ENCODE peak calls at places on chromosomes 1 and 21, in seven cellular contexts. U is GM12865; W is caudate nucleus; F is activated naive CD8-positive, alpha-beta T cell treated with anti-CD3 and anti-CD28 coated beads for 36 hours; M is stimulated activated CD4-positive, alpha-beta T cell treated with anti-CD3 and anti-CD28 coated beads, Interleukin-15, amount 100 ng/mL, for 24 hours; Z is NCI-H1694 treated with DMSO at 0.1 percent for 48 hours; S is tibial artery. C is an unnamed sample.

GRCh38 chr1:230091473-230092231 is 24.6 kb downstream of the GALNT2 start:
- DNase-seq in Z (no peak), M (no peak), U (no peak), S (no peak), F (no peak), W (no peak), C (peak; percentile 71)

GRCh38 chr1:40919475-40920011 is 57.4 kb upstream of the CITED4 start:
- DNase-seq in U (no peak), S (no peak), F (no peak), M (no peak), W (peak; percentile 80), Z (no peak), C (no peak)

GRCh38 chr1:241985787-241986186 is 13.1 kb downstream of the MAP1LC3C start:
- DNase-seq in W (no peak), Z (peak; percentile 29), U (peak; percentile 59), F (no peak), M (peak; percentile 21), S (no peak), C (no peak)

GRCh38 chr1:61853545-61853944 is 111.3 kb downstream of the PATJ start:
- DNase-seq in Z (peak; percentile 55), W (no peak), F (no peak), S (no peak), M (no peak), U (no peak), C (no peak)

GRCh38 chr1:225709101-225709500 is 56.2 kb upstream of the ENAH start:
- DNase-seq in F (no peak), M (no peak), Z (no peak), W (no peak), S (no peak), U (no peak), C (no peak)

GRCh38 chr1:193115629-193116227 is 6.1 kb upstream of the CDC73 start:
- DNase-seq in F (no peak), W (no peak), U (no peak), S (peak; percentile 28), Z (no peak), M (no peak), C (no peak)

GRCh38 chr1:60102691-60103090 is 29.1 kb upstream of the C1orf87 start:
- DNase-seq in S (no peak), F (no peak), M (no peak), Z (no peak), W (no peak), U (no peak), C (no peak)

GRCh38 chr21:16794944-16795343 is 717.9 kb upstream of the CXADR start:
- DNase-seq in U (no peak), F (no peak), S (no peak), Z (no peak), M (no peak), W (no peak), C (no peak)

GRCh38 chr1:198024782-198025181 is 107.6 kb downstream of the LHX9 start:
- DNase-seq in W (no peak), F (peak; percentile 8), U (no peak), M (peak; percentile 19), Z (no peak), S (no peak), C (no peak)

GRCh38 chr1:163427336-163427735 is 105.6 kb downstream of the NUF2 start:
- DNase-seq in F (no peak), S (no peak), W (no peak), Z (no peak), U (no peak), M (no peak), C (no peak)

GRCh38 chr1:117803318-117803717 is 126.1 kb downstream of the GDAP2 start:
- DNase-seq in Z (no peak), M (no peak), W (no peak), U (no peak), S (no peak), F (no peak), C (no peak)

GRCh38 chr1:218361298-218362065 is 16.3 kb downstream of the TGFB2 start:
- DNase-seq in U (no peak), W (no peak), F (no peak), S (no peak), M (no peak), Z (peak; percentile 74), C (no peak)

GRCh38 chr1:37493336-37494098 is 19.1 kb downstream of the ZC3H12A start:
- DNase-seq in U (no peak), S (no peak), F (no peak), Z (no peak), M (no peak), W (no peak), C (no peak)

GRCh38 chr1:215835951-215836350 is 268.8 kb downstream of the KCTD3 start:
- DNase-seq in S (no peak), U (no peak), Z (no peak), W (no peak), F (no peak), M (no peak), C (no peak)

GRCh38 chr1:161723459-161724149 is 2.3 kb downstream of the FCRLB start:
- DNase-seq in W (no peak), U (no peak), M (no peak), Z (no peak), S (no peak), F (no peak), C (no peak)

GRCh38 chr1:53574621-53575020 is 115.4 kb downstream of the DMRTB1 start:
- DNase-seq in M (no peak), Z (no peak), S (no peak), W (no peak), F (no peak), U (no peak), C (no peak)

GRCh38 chr21:35617491-35617890 is 442.8 kb downstream of the SETD4 start:
- DNase-seq in M (no peak), S (no peak), U (no peak), W (no peak), Z (no peak), F (no peak), C (no peak)

GRCh38 chr1:115976062-115976899 is at the start of gene SLC22A15:
- DNase-seq in U (peak; percentile 79), F (peak; percentile 36), M (peak; percentile 56), Z (no peak), W (peak; percentile 67), S (peak; percentile 71), C (peak; percentile 64)

GRCh38 chr1:176469450-176469985 is 6.5 kb downstream of the PAPPA2 start:
- DNase-seq in U (no peak), S (no peak), F (no peak), W (no peak), M (no peak), Z (no peak), C (no peak)

GRCh38 chr21:43764576-43765495 is 11.3 kb downstream of the CSTB start:
- DNase-seq in Z (no peak), M (no peak), U (no peak), S (no peak), F (no peak), W (no peak), C (no peak)

GRCh38 chr1:214934035-214934434 is 148.5 kb upstream of the KCNK2 start:
- DNase-seq in Z (no peak), U (no peak), M (no peak), S (no peak), W (no peak), F (no peak), C (no peak)

GRCh38 chr1:185159966-185160365 is 3.0 kb downstream of the SWT1 start:
- DNase-seq in F (no peak), W (no peak), Z (no peak), S (no peak), U (peak; percentile 5), M (no peak), C (no peak)

GRCh38 chr1:157357111-157357510 is 195.2 kb downstream of the FCRL5 start:
- DNase-seq in M (no peak), S (no peak), F (no peak), Z (no peak), U (no peak), W (no peak), C (no peak)

GRCh38 chr1:226661965-226662364 is 77.1 kb downstream of the ITPKB start:
- DNase-seq in S (peak; percentile 50), F (no peak), Z (no peak), M (no peak), U (no peak), W (no peak), C (no peak)

GRCh38 chr1:87539147-87539546 is 210.5 kb downstream of the LMO4 start:
- DNase-seq in U (no peak), M (no peak), F (no peak), W (no peak), Z (no peak), S (no peak), C (no peak)

GRCh38 chr1:221887091-221887746 is 145.3 kb upstream of the DUSP10 start:
- DNase-seq in U (no peak), Z (no peak), F (no peak), S (peak; percentile 74), M (peak; percentile 6), W (no peak), C (peak; percentile 70)

GRCh38 chr1:193417945-193418744 is 231.7 kb upstream of the B3GALT2 start:
- DNase-seq in F (no peak), S (no peak), W (no peak), M (no peak), Z (no peak), U (peak; percentile 17), C (no peak)

GRCh38 chr1:58818075-58818474 is 34.2 kb upstream of the JUN start:
- DNase-seq in M (no peak), W (no peak), F (no peak), U (no peak), S (no peak), Z (peak; percentile 16), C (no peak)

GRCh38 chr1:186030453-186030852 is 296.3 kb downstream of the HMCN1 start:
- DNase-seq in F (no peak), Z (no peak), S (no peak), W (no peak), M (no peak), U (no peak), C (no peak)

C was measured in ureter.